ENCODE peak calls at places on chromosomes 3 and 15, in ten cellular contexts. Y, H, K, P, N, C, L, B, M and J are unnamed samples.
A peak's percentile ranks its signal among the peaks of the same experiment; 100 is the strongest.

GRCh38 chr3:101081990-101082389 is 88.8 kb upstream of the ABI3BP start:
- DNase-seq in Y (no peak), H (no peak), K (no peak), P (no peak), N (no peak), C (no peak), L (no peak), B (no peak), M (no peak), J (peak; percentile 91)

GRCh38 chr3:16605966-16606365 is 743 bp upstream of the DAZL start:
- DNase-seq in Y (no peak), H (no peak), K (no peak), P (no peak), N (no peak), C (no peak), L (no peak), B (no peak), M (no peak), J (no peak)

GRCh38 chr15:99432271-99433025 is 133.3 kb upstream of the MEF2A start:
- DNase-seq in Y (no peak), H (no peak), K (no peak), P (no peak), N (no peak), C (no peak), L (peak; percentile 3), B (no peak), M (no peak), J (no peak)

GRCh38 chr15:83904107-83904720 is 250.3 kb downstream of the ADAMTSL3 start:
- DNase-seq in Y (no peak), H (no peak), K (no peak), P (no peak), N (no peak), C (peak; percentile 40), L (peak; percentile 6), B (no peak), M (no peak), J (peak; percentile 98)

GRCh38 chr3:138349926-138350665 is 1.7 kb downstream of the MRAS start:
- DNase-seq in Y (no peak), H (no peak), K (no peak), P (no peak), N (no peak), C (no peak), L (peak; percentile 40), B (no peak), M (no peak), J (peak; percentile 29)

GRCh38 chr3:109644332-109644731 is 307.0 kb upstream of the DPPA4 start:
- DNase-seq in Y (no peak), H (no peak), K (no peak), P (no peak), N (no peak), C (no peak), L (no peak), B (no peak), M (no peak), J (no peak)

GRCh38 chr3:189949580-189949979 is 171.1 kb downstream of the P3H2 start:
- DNase-seq in Y (no peak), H (no peak), K (no peak), P (no peak), N (no peak), C (no peak), L (no peak), B (no peak), M (no peak), J (no peak)

GRCh38 chr15:51403072-51403878 is 61.8 kb downstream of the GLDN start:
- DNase-seq in Y (no peak), H (peak; percentile 16), K (peak; percentile 14), P (no peak), N (no peak), C (no peak), L (no peak), B (no peak), M (peak; percentile 8), J (peak; percentile 42)

GRCh38 chr3:114597012-114597411 is 303.2 kb downstream of the TIGIT start:
- DNase-seq in Y (no peak), H (no peak), K (no peak), P (no peak), N (no peak), C (no peak), L (no peak), B (no peak), M (no peak), J (peak; percentile 46)

GRCh38 chr3:16090711-16091110 is 83.8 kb upstream of the GALNT15 start:
- DNase-seq in Y (no peak), H (no peak), K (no peak), P (no peak), N (no peak), C (no peak), L (no peak), B (no peak), M (no peak), J (no peak)

GRCh38 chr3:183061431-183062172 is 37.7 kb downstream of the MCCC1 start:
- DNase-seq in Y (no peak), H (no peak), K (no peak), P (no peak), N (no peak), C (no peak), L (no peak), B (no peak), M (no peak), J (peak; percentile 51)

GRCh38 chr3:134487406-134487805 is 1.5 kb downstream of the CEP63 start:
- DNase-seq in Y (no peak), H (no peak), K (peak; percentile 34), P (no peak), N (no peak), C (no peak), L (no peak), B (no peak), M (no peak), J (no peak)

GRCh38 chr3:134697830-134698699 is 47.2 kb upstream of the KY start:
- DNase-seq in Y (no peak), H (no peak), K (no peak), P (no peak), N (no peak), C (no peak), L (no peak), B (no peak), M (no peak), J (no peak)

GRCh38 chr3:170585008-170585936 is 603 bp downstream of the SLC7A14 start:
- DNase-seq in Y (no peak), H (no peak), K (no peak), P (no peak), N (peak; percentile 33), C (no peak), L (no peak), B (no peak), M (peak; percentile 22), J (no peak)

GRCh38 chr3:143608966-143609365 is 239.3 kb downstream of the SLC9A9 start:
- DNase-seq in Y (no peak), H (no peak), K (no peak), P (no peak), N (no peak), C (no peak), L (no peak), B (no peak), M (no peak), J (peak; percentile 97)

GRCh38 chr15:28955686-28956421 is 70.1 kb downstream of the APBA2 start:
- DNase-seq in Y (no peak), H (no peak), K (peak; percentile 47), P (no peak), N (no peak), C (no peak), L (no peak), B (no peak), M (no peak), J (no peak)

GRCh38 chr3:141094851-141095545 is 43.9 kb downstream of the SPSB4 start:
- DNase-seq in Y (no peak), H (no peak), K (no peak), P (peak; percentile 80), N (peak; percentile 72), C (peak; percentile 29), L (peak; percentile 93), B (no peak), M (no peak), J (peak; percentile 97)

GRCh38 chr3:107881517-107881916 is 209.3 kb downstream of the CD47 start:
- DNase-seq in Y (no peak), H (no peak), K (no peak), P (no peak), N (no peak), C (no peak), L (no peak), B (no peak), M (no peak), J (no peak)

GRCh38 chr3:128301186-128302023 is 148.1 kb downstream of the EEFSEC start:
- DNase-seq in Y (no peak), H (no peak), K (no peak), P (no peak), N (no peak), C (peak; percentile 8), L (no peak), B (no peak), M (no peak), J (no peak)

GRCh38 chr3:156376199-156376598 is 178.7 kb downstream of the SSR3 start:
- DNase-seq in Y (no peak), H (no peak), K (no peak), P (no peak), N (no peak), C (no peak), L (no peak), B (no peak), M (no peak), J (no peak)

GRCh38 chr15:66711260-66711659 is 9.2 kb downstream of the SMAD6 start:
- DNase-seq in Y (no peak), H (no peak), K (no peak), P (no peak), N (no peak), C (no peak), L (no peak), B (no peak), M (no peak), J (no peak)

GRCh38 chr3:183018416-183019192 is 38.3 kb upstream of the DCUN1D1 start:
- DNase-seq in Y (no peak), H (no peak), K (peak; percentile 26), P (no peak), N (no peak), C (no peak), L (no peak), B (no peak), M (no peak), J (no peak)

GRCh38 chr15:48925714-48926223 is 38.0 kb downstream of the SHC4 start:
- DNase-seq in Y (no peak), H (peak; percentile 1), K (no peak), P (no peak), N (no peak), C (no peak), L (no peak), B (no peak), M (peak; percentile 81), J (peak; percentile 96)